ENCODE peak calls at places on chromosome 19, in seven cellular contexts. I, T, G, W, X, H and E are unnamed samples.
A peak's percentile ranks its signal among the peaks of the same experiment; 100 is the strongest.

GRCh38 chr19:20276011-20276738 is 109.2 kb downstream of the ZNF486 start:
- DNase-seq in H (no peak), W (no peak), G (no peak), X (no peak), T (no peak), I (no peak), E (no peak)

GRCh38 chr19:30555788-30556110 is 183.6 kb downstream of the ZNF536 start:
- DNase-seq in X (no peak), H (no peak), T (no peak), G (no peak), W (no peak), I (no peak), E (no peak)

GRCh38 chr19:16562608-16563025 is 9.6 kb downstream of the SLC35E1 start:
- DNase-seq in I (no peak), T (no peak), W (no peak), X (no peak), H (no peak), G (no peak), E (no peak)

GRCh38 chr19:13298565-13299481 is 148.6 kb downstream of the IER2 start:
- DNase-seq in T (no peak), X (no peak), W (no peak), I (no peak), H (no peak), G (no peak), E (no peak)

GRCh38 chr19:42054205-42054604 is 15.8 kb downstream of the GRIK5 start:
- DNase-seq in T (no peak), I (no peak), G (no peak), H (no peak), X (no peak), W (peak; percentile 17), E (no peak)

GRCh38 chr19:40365613-40366401 is 17.3 kb downstream of the PLD3 start:
- DNase-seq in W (no peak), G (peak; percentile 96), X (no peak), I (peak; percentile 83), H (peak; percentile 84), T (no peak), E (peak; percentile 85)

GRCh38 chr19:40689339-40690049 is 957 bp downstream of the NUMBL start:
- DNase-seq in W (peak; percentile 66), T (no peak), G (no peak), X (no peak), I (no peak), H (no peak), E (no peak)

GRCh38 chr19:39409207-39409885 is 2.7 kb downstream of the ZFP36 start:
- DNase-seq in T (no peak), G (peak; percentile 85), I (peak; percentile 96), H (no peak), W (peak; percentile 98), X (no peak), E (peak; percentile 81)

GRCh38 chr19:10001899-10002298 is 8.4 kb downstream of the COL5A3 start:
- DNase-seq in T (no peak), I (no peak), X (no peak), H (peak; percentile 14), G (no peak), W (peak; percentile 83), E (peak; percentile 14)

GRCh38 chr19:1057185-1057857 is 9.6 kb upstream of the ARHGAP45 start:
- DNase-seq in G (no peak), T (no peak), X (no peak), H (peak; percentile 73), W (no peak), I (no peak), E (peak; percentile 70)
- TF ChIP-seq CTCF in G (peak; percentile 52), T (no peak), X (no peak), H (no peak), W (no peak), I (peak; percentile 26), E (no peak)

GRCh38 chr19:7139095-7139494 is 69.6 kb downstream of the ZNF557 start:
- DNase-seq in H (no peak), I (no peak), W (no peak), T (no peak), G (no peak), X (no peak), E (no peak)

GRCh38 chr19:7142771-7143170 is 73.3 kb downstream of the ZNF557 start:
- DNase-seq in I (no peak), H (no peak), G (no peak), W (no peak), X (no peak), T (no peak), E (no peak)

GRCh38 chr19:7140137-7140536 is 70.6 kb downstream of the ZNF557 start:
- DNase-seq in T (no peak), G (no peak), X (no peak), W (no peak), H (no peak), I (no peak), E (no peak)

GRCh38 chr19:7137120-7137519 is 67.6 kb downstream of the ZNF557 start:
- DNase-seq in W (no peak), X (no peak), I (no peak), T (no peak), G (no peak), H (no peak), E (no peak)

GRCh38 chr19:7138402-7138801 is 68.9 kb downstream of the ZNF557 start:
- DNase-seq in H (no peak), G (no peak), I (no peak), T (no peak), X (no peak), W (no peak), E (no peak)
- H3K4me3 ChIP-seq in H (no peak overlapping the region), G (no peak overlapping the region), I (no peak overlapping the region), T (no peak overlapping the region), X (no peak overlapping the region), W (no peak overlapping the region), E (no peak overlapping the region)

GRCh38 chr19:18730885-18731513 is 47.5 kb downstream of the CRTC1 start:
- DNase-seq in I (no peak), W (no peak), T (no peak), H (no peak), G (no peak), X (no peak), E (no peak)
- TF ChIP-seq CTCF in I (no peak), W (no peak), T (no peak), H (no peak), G (no peak), X (no peak), E (peak; percentile 11)

GRCh38 chr19:1490020-1490310 is 185 bp downstream of the PCSK4 start:
- DNase-seq in G (no peak), I (no peak), X (no peak), W (no peak), T (no peak), H (no peak), E (no peak)
- H3K4me3 ChIP-seq in G (peak overlapping the region; percentile 46), I (peak overlapping the region; percentile 69), X (peak overlapping the region; percentile 53), W (peak overlapping the region; percentile 73), T (peak overlapping the region; percentile 61), H (peak overlapping the region; percentile 56), E (peak overlapping the region; percentile 65)

DNA sequence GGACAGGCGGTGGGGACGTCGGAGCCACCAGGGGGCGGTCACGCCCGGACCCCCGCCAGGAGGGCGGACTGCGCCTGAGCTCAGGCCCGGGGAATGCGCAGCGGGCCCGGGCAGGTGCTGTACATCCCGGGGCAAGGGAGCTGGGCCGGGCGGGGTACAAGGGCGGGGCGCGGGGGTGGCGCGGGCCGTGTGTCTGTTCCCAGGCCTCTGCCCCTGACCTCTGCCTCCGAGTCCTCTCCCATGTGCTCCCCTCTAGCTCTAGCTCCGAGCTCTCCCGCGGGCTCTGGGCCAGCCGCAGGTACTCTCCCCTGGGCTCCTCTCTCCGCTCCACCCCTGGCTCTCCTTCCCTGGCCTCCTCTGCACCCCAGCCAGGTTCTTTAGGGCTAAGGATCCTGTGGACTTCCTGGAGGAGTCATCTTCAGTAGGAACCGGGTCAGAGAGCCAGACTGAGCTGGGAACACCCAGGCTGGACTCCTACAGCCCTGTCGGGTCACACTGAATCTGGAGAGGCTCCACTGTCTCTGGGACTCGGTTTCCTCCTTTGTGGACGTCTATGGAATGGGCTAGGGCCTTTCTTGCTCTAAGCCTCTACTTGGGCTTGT is 2.3 kb downstream of the PPP1R13L start:
- DNase-seq in X (no peak), H (peak; percentile 36), W (peak; percentile 60), I (peak; percentile 69), T (no peak), G (peak; percentile 96), E (no peak)
- TF ChIP-seq CTCF in X (peak; percentile 24), H (no peak), W (peak; percentile 34), I (peak; percentile 58), T (peak; percentile 54), G (peak; percentile 83), E (no peak)

DNA sequence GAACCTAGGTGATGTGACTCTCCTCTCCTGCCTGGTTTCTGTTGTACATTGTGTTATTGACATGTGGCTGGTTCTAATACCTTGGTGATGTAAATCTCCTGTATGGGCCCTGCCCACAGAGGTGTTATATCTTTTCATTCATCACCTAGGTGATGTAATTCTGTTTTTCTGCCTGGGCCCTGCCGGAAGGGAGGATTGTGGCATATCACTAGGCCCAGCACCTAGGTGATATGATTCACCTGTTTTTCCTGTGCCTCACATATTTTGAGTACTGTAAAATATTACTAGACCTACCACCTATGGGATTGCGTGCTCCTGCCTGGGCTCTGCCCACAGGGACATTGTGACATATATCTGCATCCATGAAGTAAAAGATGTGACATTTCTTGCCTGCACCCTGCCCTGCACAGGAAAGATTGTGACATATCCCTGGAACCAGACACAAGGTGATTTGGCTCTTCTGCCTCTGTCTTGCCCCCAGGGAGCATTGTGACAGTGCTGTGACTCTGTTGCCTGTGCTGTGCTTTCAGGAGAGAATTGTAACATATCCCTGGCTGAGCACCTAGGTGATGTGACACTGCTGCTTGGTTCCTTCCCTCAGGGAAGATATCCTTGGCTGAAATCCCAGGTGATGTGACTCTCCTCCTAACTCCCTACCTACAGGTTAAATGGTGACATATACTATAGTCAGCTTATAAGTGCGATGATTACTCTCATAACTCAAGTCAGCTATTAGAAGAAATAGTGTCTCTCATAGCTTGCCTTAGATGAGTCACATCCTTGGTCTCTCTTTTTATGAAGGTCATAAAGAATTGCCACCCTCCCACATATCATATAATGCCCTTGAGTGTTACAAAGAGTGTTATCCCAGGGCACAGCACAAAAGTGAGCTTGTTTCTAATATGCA is 13.3 kb upstream of the ZNF681 start:
- DNase-seq in T (no peak), H (no peak), I (no peak), X (no peak), G (no peak), W (no peak), E (peak; percentile 5)
- H3K4me3 ChIP-seq in T (no peak overlapping the region), H (no peak overlapping the region), I (no peak overlapping the region), X (no peak overlapping the region), G (no peak overlapping the region), W (no peak overlapping the region), E (no peak overlapping the region)

GRCh38 chr19:46571495-46571894 is 29.6 kb upstream of the CALM3 start:
- DNase-seq in G (peak; percentile 79), W (no peak), H (peak; percentile 31), T (no peak), I (no peak), X (no peak), E (peak; percentile 19)
- TF ChIP-seq CTCF in G (peak; percentile 7), W (no peak), H (peak; percentile 20), T (no peak), I (no peak), X (peak; percentile 25), E (peak; percentile 41)

DNA sequence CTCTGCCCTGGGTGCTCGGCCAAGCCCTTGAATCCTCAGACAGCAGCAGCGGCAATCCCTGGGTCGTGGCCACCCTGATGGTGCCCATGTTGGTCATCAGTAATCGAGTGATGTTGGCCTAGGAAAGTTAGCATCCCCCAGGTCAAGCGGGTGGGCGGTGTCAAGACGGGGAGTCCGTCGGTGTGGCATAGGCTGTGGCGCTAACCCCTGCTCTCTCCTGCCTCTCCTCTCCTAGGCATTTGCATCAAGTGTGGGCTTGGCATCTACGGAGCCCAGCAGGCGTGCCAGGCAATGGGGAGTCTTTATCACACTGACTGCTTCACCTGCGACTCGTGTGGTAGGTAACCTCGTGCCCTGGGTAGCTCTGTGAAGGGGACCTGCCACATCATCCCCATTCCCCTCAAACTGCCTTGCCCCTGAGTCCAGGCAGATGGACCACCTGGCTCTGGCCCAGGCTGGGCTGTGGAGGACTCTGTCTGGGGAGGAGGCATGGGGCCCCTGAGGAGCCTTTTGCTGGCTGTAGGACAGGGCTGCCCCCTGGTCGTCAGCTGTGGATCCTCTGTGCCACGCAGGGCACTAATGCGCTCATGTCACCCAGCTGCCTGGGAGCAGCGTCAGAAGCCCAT is 8.7 kb downstream of the WTIP start:
- DNase-seq in T (no peak), X (no peak), H (no peak), G (no peak), W (no peak), I (no peak), E (no peak)
- H3K4me3 ChIP-seq in T (no peak overlapping the region), X (no peak overlapping the region), H (no peak overlapping the region), G (no peak overlapping the region), W (no peak overlapping the region), I (no peak overlapping the region), E (no peak overlapping the region)